ENCODE peak calls at places on chromosomes 13 and 19, in five cellular contexts. Y, H, E, L and N are unnamed samples.

GRCh38 chr13:77565635-77566034 is 30.1 kb downstream of the SCEL start:
- DNase-seq in L (peak), H (peak), Y (no peak), E (no peak), N (peak)

GRCh38 chr19:33831835-33832234 is 35.2 kb downstream of the KCTD15 start:
- DNase-seq in E (no peak), H (no peak), L (no peak), Y (no peak), N (no peak)

GRCh38 chr13:21673592-21674270 is 2.9 kb downstream of the FGF9 start:
- DNase-seq in Y (no peak), E (peak), H (peak), L (no peak), N (peak)

GRCh38 chr19:45368737-45369340 is 1.5 kb downstream of the ERCC2 start:
- DNase-seq in H (peak), E (no peak), L (no peak), Y (no peak), N (no peak)

GRCh38 chr13:38783992-38784875 is 97.4 kb downstream of the FREM2 start:
- DNase-seq in E (peak), Y (no peak), H (no peak), L (no peak), N (no peak)

GRCh38 chr19:48520134-48520533 is 8.5 kb upstream of the LMTK3 start:
- DNase-seq in H (no peak), L (no peak), E (no peak), Y (no peak), N (no peak)

GRCh38 chr13:85347251-85347650 is 452.0 kb downstream of the SLITRK6 start:
- DNase-seq in E (no peak), L (no peak), Y (no peak), H (no peak), N (no peak)

GRCh38 chr13:97506511-97506910 is 72.5 kb downstream of the RAP2A start:
- DNase-seq in Y (no peak), H (no peak), L (peak), E (no peak), N (peak)

GRCh38 chr13:76223565-76223964 is 587.4 kb downstream of the LMO7 start:
- DNase-seq in E (no peak), L (no peak), H (peak), Y (no peak), N (peak)

GRCh38 chr19:20165971-20166592 is 932 bp upstream of the ZNF486 start:
- DNase-seq in E (no peak), H (no peak), L (no peak), Y (no peak), N (no peak)

GRCh38 chr13:77981191-77981925 is 62.7 kb upstream of the EDNRB start:
- DNase-seq in Y (no peak), L (no peak), H (no peak), E (no peak), N (peak)

GRCh38 chr19:7870571-7871279 is 3.5 kb downstream of the PRR36 start:
- DNase-seq in H (peak), L (no peak), Y (peak), E (peak), N (peak)

GRCh38 chr19:47549341-47549768 is 23.6 kb downstream of the ZNF541 start:
- DNase-seq in Y (no peak), L (no peak), E (no peak), H (no peak), N (no peak)

GRCh38 chr13:31955745-31956144 is 75.8 kb upstream of the FRY start:
- DNase-seq in L (no peak), H (no peak), Y (no peak), E (no peak), N (no peak)

GRCh38 chr19:48539503-48540096 is 12.4 kb upstream of the SULT2B1 start:
- DNase-seq in L (no peak), Y (no peak), E (peak), H (no peak), N (peak)

GRCh38 chr19:35436477-35437141 is 11.4 kb upstream of the FFAR2 start:
- DNase-seq in Y (peak), H (no peak), L (peak), E (peak), N (peak)

GRCh38 chr13:112606125-112607001 is 18.4 kb upstream of the TUBGCP3 start:
- DNase-seq in L (no peak), H (peak), Y (peak), E (peak), N (peak)
- H3K4me3 ChIP-seq in L (peak), H (peak), Y (no peak), E (peak), N (peak)

GRCh38 chr19:17419154-17419490 is 725 bp upstream of the MVB12A start:
- DNase-seq in H (no peak), Y (no peak), L (no peak), E (no peak), N (no peak)

GRCh38 chr19:17419491-17420266 is at the start of gene MVB12A:
- DNase-seq in Y (peak), L (peak), E (peak), H (peak), N (peak)

GRCh38 chr19:17421942-17422341 is 2.1 kb downstream of the MVB12A start:
- DNase-seq in H (no peak), Y (no peak), E (no peak), L (no peak), N (no peak)

GRCh38 chr19:17418710-17419109 is 1.1 kb upstream of the MVB12A start:
- DNase-seq in Y (no peak), L (no peak), E (no peak), H (no peak), N (peak)

GRCh38 chr19:17420267-17420924 is 549 bp downstream of the MVB12A start:
- DNase-seq in H (peak), Y (peak), L (no peak), E (peak), N (no peak)
- TF ChIP-seq CTCF in H (peak), Y (no peak), L (peak), E (no peak), N (no peak)

GRCh38 chr13:113153810-113154748 is 4.4 kb upstream of the PROZ start:
- DNase-seq in Y (peak), H (peak), E (peak), L (no peak), N (peak)
- H3K4me3 ChIP-seq in Y (no peak), H (peak), E (peak), L (peak), N (peak)

DNA sequence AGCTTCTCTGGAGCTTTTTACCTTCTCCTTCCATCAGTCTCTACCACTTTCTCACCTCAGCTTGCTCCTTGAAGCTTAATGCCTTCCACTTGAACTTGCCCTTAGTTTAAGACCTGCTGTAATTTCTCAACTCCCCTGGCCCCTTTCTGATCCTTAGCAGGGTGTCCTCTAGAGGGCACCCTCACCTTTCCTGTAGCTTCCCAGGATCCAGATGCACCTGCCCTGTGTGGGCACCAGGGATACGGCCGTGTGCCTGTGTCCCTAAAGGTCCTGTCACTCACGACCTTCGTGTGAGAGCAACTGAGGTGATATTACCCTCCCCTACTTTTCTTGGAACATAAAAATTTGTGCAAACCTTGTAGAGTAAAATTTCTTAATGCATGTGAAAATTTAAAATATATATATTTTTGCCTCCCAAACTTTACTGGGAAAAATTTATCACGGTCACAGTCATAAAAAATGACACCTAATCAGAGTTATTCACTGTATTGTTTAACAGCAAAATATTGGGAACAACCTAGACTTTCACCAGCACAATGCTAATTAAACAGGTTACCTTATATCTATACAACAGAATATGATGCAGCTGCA is 46.4 kb downstream of the PSG3 start:
- DNase-seq in E (no peak), Y (no peak), H (no peak), L (peak), N (peak)
- TF ChIP-seq CTCF in E (no peak), Y (no peak), H (no peak), L (peak), N (peak)

GRCh38 chr13:112892759-112893569 is 76.0 kb upstream of the MCF2L start:
- DNase-seq in E (peak), L (no peak), Y (no peak), H (peak), N (no peak)
- H3K4me3 ChIP-seq in E (no peak), L (no peak), Y (no peak), H (peak), N (no peak)